ENCODE peak calls at places on chromosome 21, in eight cellular contexts. One of them, this sample, is unnamed.

GRCh38 chr21:43188712-43189151 is 19.9 kb downstream of the CRYAA start:
- DNase-seq in Kasumi-1: no peak
- DNase-seq in NCI-H345: no peak
- DNase-seq in sciatic nerve: peak
- DNase-seq in retinal pigment epithelial cell: no peak
- DNase-seq in BE2C: no peak
- DNase-seq in CD8-positive, alpha-beta memory T cell: no peak
- DNase-seq in cardiac muscle cell: no peak
- DNase-seq in this sample: no peak

GRCh38 chr21:37710555-37711293 is 205.5 kb downstream of the KCNJ6 start:
- DNase-seq in Kasumi-1: no peak
- DNase-seq in NCI-H345: peak
- DNase-seq in sciatic nerve: no peak
- DNase-seq in retinal pigment epithelial cell: no peak
- DNase-seq in BE2C: peak
- DNase-seq in CD8-positive, alpha-beta memory T cell: no peak
- DNase-seq in cardiac muscle cell: peak
- DNase-seq in this sample: no peak

GRCh38 chr21:34522284-34522683 is 10.3 kb upstream of the KCNE1 start:
- DNase-seq in Kasumi-1: no peak
- DNase-seq in NCI-H345: no peak
- DNase-seq in sciatic nerve: no peak
- DNase-seq in retinal pigment epithelial cell: no peak
- DNase-seq in BE2C: no peak
- DNase-seq in CD8-positive, alpha-beta memory T cell: no peak
- DNase-seq in cardiac muscle cell: no peak
- DNase-seq in this sample: peak

GRCh38 chr21:45513003-45513706 is 29.1 kb downstream of the SLC19A1 start:
- DNase-seq in Kasumi-1: no peak
- DNase-seq in NCI-H345: no peak
- DNase-seq in sciatic nerve: peak
- DNase-seq in retinal pigment epithelial cell: no peak
- DNase-seq in BE2C: peak
- DNase-seq in CD8-positive, alpha-beta memory T cell: no peak
- DNase-seq in cardiac muscle cell: no peak
- DNase-seq in this sample: no peak

GRCh38 chr21:41698071-41698470 is 68.8 kb downstream of the RIPK4 start:
- DNase-seq in Kasumi-1: no peak
- DNase-seq in NCI-H345: no peak
- DNase-seq in sciatic nerve: no peak
- DNase-seq in retinal pigment epithelial cell: no peak
- DNase-seq in BE2C: no peak
- DNase-seq in CD8-positive, alpha-beta memory T cell: no peak
- DNase-seq in cardiac muscle cell: no peak
- DNase-seq in this sample: no peak

GRCh38 chr21:46634427-46634826 is 1.0 kb upstream of the PRMT2 start:
- DNase-seq in Kasumi-1: no peak
- DNase-seq in NCI-H345: no peak
- DNase-seq in sciatic nerve: no peak
- DNase-seq in retinal pigment epithelial cell: no peak
- DNase-seq in BE2C: no peak
- DNase-seq in CD8-positive, alpha-beta memory T cell: no peak
- DNase-seq in cardiac muscle cell: no peak
- DNase-seq in this sample: no peak

GRCh38 chr21:38956791-38957571 is 151.3 kb downstream of the ETS2 start:
- DNase-seq in Kasumi-1: peak
- DNase-seq in NCI-H345: peak
- DNase-seq in sciatic nerve: no peak
- DNase-seq in retinal pigment epithelial cell: peak
- DNase-seq in BE2C: no peak
- DNase-seq in CD8-positive, alpha-beta memory T cell: no peak
- DNase-seq in cardiac muscle cell: no peak
- DNase-seq in this sample: no peak

GRCh38 chr21:33924079-33924765 is 8.6 kb upstream of the ATP5PO start:
- DNase-seq in Kasumi-1: peak
- DNase-seq in NCI-H345: peak
- DNase-seq in sciatic nerve: peak
- DNase-seq in retinal pigment epithelial cell: peak
- DNase-seq in BE2C: peak
- DNase-seq in CD8-positive, alpha-beta memory T cell: peak
- DNase-seq in cardiac muscle cell: peak
- DNase-seq in this sample: peak

GRCh38 chr21:15682182-15682895 is 47.4 kb upstream of the USP25 start:
- DNase-seq in Kasumi-1: peak
- DNase-seq in NCI-H345: no peak
- DNase-seq in sciatic nerve: no peak
- DNase-seq in retinal pigment epithelial cell: no peak
- DNase-seq in BE2C: no peak
- DNase-seq in CD8-positive, alpha-beta memory T cell: no peak
- DNase-seq in cardiac muscle cell: peak
- DNase-seq in this sample: peak

GRCh38 chr21:42307106-42307505 is 8.1 kb downstream of the TFF3 start:
- DNase-seq in Kasumi-1: no peak
- DNase-seq in NCI-H345: peak
- DNase-seq in sciatic nerve: no peak
- DNase-seq in retinal pigment epithelial cell: no peak
- DNase-seq in BE2C: no peak
- DNase-seq in CD8-positive, alpha-beta memory T cell: no peak
- DNase-seq in cardiac muscle cell: no peak
- DNase-seq in this sample: no peak

GRCh38 chr21:41816583-41817165 is 49.8 kb upstream of the RIPK4 start:
- DNase-seq in Kasumi-1: peak
- DNase-seq in NCI-H345: peak
- DNase-seq in sciatic nerve: peak
- DNase-seq in retinal pigment epithelial cell: no peak
- DNase-seq in BE2C: peak
- DNase-seq in CD8-positive, alpha-beta memory T cell: peak
- DNase-seq in cardiac muscle cell: peak
- DNase-seq in this sample: no peak

GRCh38 chr21:41477641-41478318 is 30.2 kb downstream of the TMPRSS2 start:
- DNase-seq in Kasumi-1: no peak
- DNase-seq in NCI-H345: peak
- DNase-seq in sciatic nerve: no peak
- DNase-seq in retinal pigment epithelial cell: no peak
- DNase-seq in BE2C: no peak
- DNase-seq in CD8-positive, alpha-beta memory T cell: no peak
- DNase-seq in cardiac muscle cell: peak
- DNase-seq in this sample: no peak

GRCh38 chr21:38438476-38438893 is 59.8 kb downstream of the ERG start:
- DNase-seq in Kasumi-1: no peak
- DNase-seq in NCI-H345: no peak
- DNase-seq in sciatic nerve: peak
- DNase-seq in retinal pigment epithelial cell: no peak
- DNase-seq in BE2C: no peak
- DNase-seq in CD8-positive, alpha-beta memory T cell: no peak
- DNase-seq in cardiac muscle cell: peak
- DNase-seq in this sample: no peak

GRCh38 chr21:41927727-41928409 is 25.9 kb downstream of the C2CD2 start:
- DNase-seq in Kasumi-1: peak
- DNase-seq in NCI-H345: no peak
- DNase-seq in sciatic nerve: no peak
- DNase-seq in retinal pigment epithelial cell: no peak
- DNase-seq in BE2C: no peak
- DNase-seq in CD8-positive, alpha-beta memory T cell: no peak
- DNase-seq in cardiac muscle cell: no peak
- DNase-seq in this sample: no peak

GRCh38 chr21:39137248-39138186 is 45.7 kb downstream of the PSMG1 start:
- DNase-seq in Kasumi-1: no peak
- DNase-seq in NCI-H345: no peak
- DNase-seq in sciatic nerve: no peak
- DNase-seq in retinal pigment epithelial cell: no peak
- DNase-seq in BE2C: peak
- DNase-seq in CD8-positive, alpha-beta memory T cell: no peak
- DNase-seq in cardiac muscle cell: peak
- DNase-seq in this sample: no peak

GRCh38 chr21:43819511-43820405 is 30.4 kb downstream of the RRP1 start:
- DNase-seq in Kasumi-1: no peak
- DNase-seq in NCI-H345: no peak
- DNase-seq in sciatic nerve: peak
- DNase-seq in retinal pigment epithelial cell: no peak
- DNase-seq in BE2C: no peak
- DNase-seq in CD8-positive, alpha-beta memory T cell: no peak
- DNase-seq in cardiac muscle cell: no peak
- DNase-seq in this sample: no peak

GRCh38 chr21:44695176-44695575 is 1.8 kb upstream of the KRTAP10-12 start:
- DNase-seq in Kasumi-1: no peak
- DNase-seq in NCI-H345: no peak
- DNase-seq in sciatic nerve: peak
- DNase-seq in retinal pigment epithelial cell: no peak
- DNase-seq in BE2C: no peak
- DNase-seq in CD8-positive, alpha-beta memory T cell: no peak
- DNase-seq in cardiac muscle cell: no peak
- DNase-seq in this sample: no peak

GRCh38 chr21:45427331-45428271 is 22.6 kb downstream of the COL18A1 start:
- DNase-seq in Kasumi-1: no peak
- DNase-seq in NCI-H345: no peak
- DNase-seq in sciatic nerve: no peak
- DNase-seq in retinal pigment epithelial cell: peak
- DNase-seq in BE2C: peak
- DNase-seq in CD8-positive, alpha-beta memory T cell: no peak
- DNase-seq in cardiac muscle cell: peak
- DNase-seq in this sample: no peak

GRCh38 chr21:44370027-44370735 is 16.8 kb downstream of the TRPM2 start:
- DNase-seq in Kasumi-1: no peak
- DNase-seq in NCI-H345: peak
- DNase-seq in sciatic nerve: peak
- DNase-seq in retinal pigment epithelial cell: peak
- DNase-seq in BE2C: peak
- DNase-seq in CD8-positive, alpha-beta memory T cell: no peak
- DNase-seq in cardiac muscle cell: peak
- DNase-seq in this sample: no peak

GRCh38 chr21:25871566-25871965 is 136.8 kb downstream of the GABPA start:
- DNase-seq in Kasumi-1: peak
- DNase-seq in NCI-H345: no peak
- DNase-seq in sciatic nerve: no peak
- DNase-seq in retinal pigment epithelial cell: no peak
- DNase-seq in BE2C: peak
- DNase-seq in CD8-positive, alpha-beta memory T cell: no peak
- DNase-seq in cardiac muscle cell: no peak
- DNase-seq in this sample: no peak

GRCh38 chr21:45142469-45142868 is 68.1 kb downstream of the ADARB1 start:
- DNase-seq in Kasumi-1: no peak
- DNase-seq in NCI-H345: no peak
- DNase-seq in sciatic nerve: no peak
- DNase-seq in retinal pigment epithelial cell: peak
- DNase-seq in BE2C: peak
- DNase-seq in CD8-positive, alpha-beta memory T cell: no peak
- DNase-seq in cardiac muscle cell: peak
- DNase-seq in this sample: no peak

GRCh38 chr21:27564684-27565280 is 597.9 kb upstream of the ADAMTS5 start:
- DNase-seq in Kasumi-1: peak
- DNase-seq in NCI-H345: no peak
- DNase-seq in sciatic nerve: peak
- DNase-seq in retinal pigment epithelial cell: no peak
- DNase-seq in BE2C: peak
- DNase-seq in CD8-positive, alpha-beta memory T cell: no peak
- DNase-seq in cardiac muscle cell: peak
- DNase-seq in this sample: peak

GRCh38 chr21:41241341-41241740 is 73.4 kb downstream of the BACE2 start:
- DNase-seq in Kasumi-1: no peak
- DNase-seq in NCI-H345: no peak
- DNase-seq in sciatic nerve: no peak
- DNase-seq in retinal pigment epithelial cell: no peak
- DNase-seq in BE2C: no peak
- DNase-seq in CD8-positive, alpha-beta memory T cell: no peak
- DNase-seq in cardiac muscle cell: no peak
- DNase-seq in this sample: no peak

GRCh38 chr21:34243562-34243961 is 120.2 kb upstream of the KCNE2 start:
- DNase-seq in Kasumi-1: peak
- DNase-seq in NCI-H345: peak
- DNase-seq in sciatic nerve: no peak
- DNase-seq in retinal pigment epithelial cell: no peak
- DNase-seq in BE2C: peak
- DNase-seq in CD8-positive, alpha-beta memory T cell: no peak
- DNase-seq in cardiac muscle cell: peak
- DNase-seq in this sample: no peak

GRCh38 chr21:43590220-43590619 is 69.1 kb downstream of the HSF2BP start:
- DNase-seq in Kasumi-1: no peak
- DNase-seq in NCI-H345: no peak
- DNase-seq in sciatic nerve: no peak
- DNase-seq in retinal pigment epithelial cell: no peak
- DNase-seq in BE2C: no peak
- DNase-seq in CD8-positive, alpha-beta memory T cell: no peak
- DNase-seq in cardiac muscle cell: no peak
- DNase-seq in this sample: no peak

GRCh38 chr21:37341254-37341960 is 25.2 kb upstream of the DYRK1A start:
- DNase-seq in Kasumi-1: no peak
- DNase-seq in NCI-H345: no peak
- DNase-seq in sciatic nerve: no peak
- DNase-seq in retinal pigment epithelial cell: no peak
- DNase-seq in BE2C: peak
- DNase-seq in CD8-positive, alpha-beta memory T cell: no peak
- DNase-seq in cardiac muscle cell: peak
- DNase-seq in this sample: no peak

GRCh38 chr21:28883931-28884330 is 108.7 kb downstream of the LTN1 start:
- DNase-seq in Kasumi-1: no peak
- DNase-seq in NCI-H345: no peak
- DNase-seq in sciatic nerve: no peak
- DNase-seq in retinal pigment epithelial cell: no peak
- DNase-seq in BE2C: no peak
- DNase-seq in CD8-positive, alpha-beta memory T cell: no peak
- DNase-seq in cardiac muscle cell: no peak
- DNase-seq in this sample: no peak

GRCh38 chr21:42986125-42986783 is 11.9 kb downstream of the PKNOX1 start:
- DNase-seq in Kasumi-1: no peak
- DNase-seq in NCI-H345: no peak
- DNase-seq in sciatic nerve: no peak
- DNase-seq in retinal pigment epithelial cell: no peak
- DNase-seq in BE2C: no peak
- DNase-seq in CD8-positive, alpha-beta memory T cell: no peak
- DNase-seq in cardiac muscle cell: no peak
- DNase-seq in this sample: no peak

GRCh38 chr21:29077651-29078090 is 4.2 kb upstream of the CCT8 start:
- DNase-seq in Kasumi-1: no peak
- DNase-seq in NCI-H345: peak
- DNase-seq in sciatic nerve: no peak
- DNase-seq in retinal pigment epithelial cell: no peak
- DNase-seq in BE2C: no peak
- DNase-seq in CD8-positive, alpha-beta memory T cell: no peak
- DNase-seq in cardiac muscle cell: peak
- DNase-seq in this sample: no peak

GRCh38 chr21:25862596-25862995 is 127.8 kb downstream of the GABPA start:
- DNase-seq in Kasumi-1: peak
- DNase-seq in NCI-H345: peak
- DNase-seq in sciatic nerve: no peak
- DNase-seq in retinal pigment epithelial cell: no peak
- DNase-seq in BE2C: peak
- DNase-seq in CD8-positive, alpha-beta memory T cell: no peak
- DNase-seq in cardiac muscle cell: peak
- DNase-seq in this sample: no peak

GRCh38 chr21:34333150-34333739 is 30.6 kb upstream of the KCNE2 start:
- DNase-seq in Kasumi-1: no peak
- DNase-seq in NCI-H345: no peak
- DNase-seq in sciatic nerve: no peak
- DNase-seq in retinal pigment epithelial cell: no peak
- DNase-seq in BE2C: no peak
- DNase-seq in CD8-positive, alpha-beta memory T cell: no peak
- DNase-seq in cardiac muscle cell: no peak
- DNase-seq in this sample: no peak

GRCh38 chr21:40846566-40847411 is at the start of gene DSCAM:
- DNase-seq in Kasumi-1: no peak
- DNase-seq in NCI-H345: peak
- DNase-seq in sciatic nerve: no peak
- DNase-seq in retinal pigment epithelial cell: no peak
- DNase-seq in BE2C: no peak
- DNase-seq in CD8-positive, alpha-beta memory T cell: no peak
- DNase-seq in cardiac muscle cell: no peak
- DNase-seq in this sample: no peak